ENCODE peak calls at places on chromosome 1, in eight cellular contexts. One of them, this sample, is unnamed.

GRCh38 chr1:44828003-44828651 is 14.9 kb downstream of the PTCH2 start:
- DNase-seq in astrocyte of the spinal cord: no peak
- DNase-seq in foreskin fibroblast: no peak
- DNase-seq in cardiac muscle cell: no peak
- DNase-seq in tibial artery: no peak
- DNase-seq in thyroid gland: no peak
- DNase-seq in PC-3: no peak
- DNase-seq in left ventricle myocardium inferior: no peak
- DNase-seq in this sample: no peak

GRCh38 chr1:33001282-33001681 is 35.4 kb downstream of the AK2 start:
- DNase-seq in astrocyte of the spinal cord: no peak
- DNase-seq in foreskin fibroblast: no peak
- DNase-seq in cardiac muscle cell: no peak
- DNase-seq in tibial artery: peak
- DNase-seq in thyroid gland: peak
- DNase-seq in PC-3: peak
- DNase-seq in left ventricle myocardium inferior: no peak
- DNase-seq in this sample: no peak

GRCh38 chr1:36128126-36128904 is 3.3 kb upstream of the COL8A2 start:
- DNase-seq in astrocyte of the spinal cord: peak
- DNase-seq in foreskin fibroblast: no peak
- DNase-seq in cardiac muscle cell: peak
- DNase-seq in tibial artery: no peak
- DNase-seq in thyroid gland: no peak
- DNase-seq in PC-3: no peak
- DNase-seq in left ventricle myocardium inferior: no peak
- DNase-seq in this sample: no peak

GRCh38 chr1:227191607-227192006 is 126.7 kb downstream of the CDC42BPA start:
- DNase-seq in astrocyte of the spinal cord: no peak
- DNase-seq in foreskin fibroblast: no peak
- DNase-seq in cardiac muscle cell: no peak
- DNase-seq in tibial artery: no peak
- DNase-seq in thyroid gland: no peak
- DNase-seq in PC-3: no peak
- DNase-seq in left ventricle myocardium inferior: no peak
- DNase-seq in this sample: no peak

GRCh38 chr1:2192031-2192995 is 2.3 kb downstream of the FAAP20 start:
- DNase-seq in astrocyte of the spinal cord: peak
- DNase-seq in foreskin fibroblast: peak
- DNase-seq in cardiac muscle cell: peak
- DNase-seq in tibial artery: no peak
- DNase-seq in thyroid gland: peak
- DNase-seq in PC-3: no peak
- DNase-seq in left ventricle myocardium inferior: no peak
- DNase-seq in this sample: no peak

GRCh38 chr1:36511804-36512798 is 29.4 kb upstream of the CSF3R start:
- DNase-seq in astrocyte of the spinal cord: no peak
- DNase-seq in foreskin fibroblast: peak
- DNase-seq in cardiac muscle cell: no peak
- DNase-seq in tibial artery: no peak
- DNase-seq in thyroid gland: no peak
- DNase-seq in PC-3: no peak
- DNase-seq in left ventricle myocardium inferior: no peak
- DNase-seq in this sample: no peak

GRCh38 chr1:215276582-215276981 is 194.0 kb downstream of the KCNK2 start:
- DNase-seq in astrocyte of the spinal cord: no peak
- DNase-seq in foreskin fibroblast: no peak
- DNase-seq in cardiac muscle cell: no peak
- DNase-seq in tibial artery: no peak
- DNase-seq in thyroid gland: no peak
- DNase-seq in PC-3: no peak
- DNase-seq in left ventricle myocardium inferior: no peak
- DNase-seq in this sample: no peak

GRCh38 chr1:17520041-17520440 is 19.5 kb upstream of the ARHGEF10L start:
- DNase-seq in astrocyte of the spinal cord: no peak
- DNase-seq in foreskin fibroblast: no peak
- DNase-seq in cardiac muscle cell: no peak
- DNase-seq in tibial artery: no peak
- DNase-seq in thyroid gland: no peak
- DNase-seq in PC-3: peak
- DNase-seq in left ventricle myocardium inferior: no peak
- DNase-seq in this sample: no peak

GRCh38 chr1:24898152-24898908 is 31.7 kb downstream of the RUNX3 start:
- DNase-seq in astrocyte of the spinal cord: peak
- DNase-seq in foreskin fibroblast: no peak
- DNase-seq in cardiac muscle cell: peak
- DNase-seq in tibial artery: peak
- DNase-seq in thyroid gland: peak
- DNase-seq in PC-3: peak
- DNase-seq in left ventricle myocardium inferior: no peak
- DNase-seq in this sample: peak

GRCh38 chr1:77991638-77992037 is 12.8 kb upstream of the FUBP1 start:
- DNase-seq in astrocyte of the spinal cord: no peak
- DNase-seq in foreskin fibroblast: no peak
- DNase-seq in cardiac muscle cell: no peak
- DNase-seq in tibial artery: no peak
- DNase-seq in thyroid gland: no peak
- DNase-seq in PC-3: peak
- DNase-seq in left ventricle myocardium inferior: no peak
- DNase-seq in this sample: no peak

GRCh38 chr1:20719261-20719660 is 1.5 kb upstream of the KIF17 start:
- DNase-seq in astrocyte of the spinal cord: no peak
- DNase-seq in foreskin fibroblast: no peak
- DNase-seq in cardiac muscle cell: no peak
- DNase-seq in tibial artery: peak
- DNase-seq in thyroid gland: no peak
- DNase-seq in PC-3: no peak
- DNase-seq in left ventricle myocardium inferior: no peak
- DNase-seq in this sample: peak

GRCh38 chr1:15799004-15799867 is 8.2 kb downstream of the UQCRHL start:
- DNase-seq in astrocyte of the spinal cord: peak
- DNase-seq in foreskin fibroblast: peak
- DNase-seq in cardiac muscle cell: peak
- DNase-seq in tibial artery: peak
- DNase-seq in thyroid gland: peak
- DNase-seq in PC-3: peak
- DNase-seq in left ventricle myocardium inferior: peak
- DNase-seq in this sample: peak

GRCh38 chr1:226062558-226063361 is at the start of gene H3-3A:
- DNase-seq in astrocyte of the spinal cord: peak
- DNase-seq in foreskin fibroblast: peak
- DNase-seq in cardiac muscle cell: peak
- DNase-seq in tibial artery: peak
- DNase-seq in thyroid gland: peak
- DNase-seq in PC-3: peak
- DNase-seq in left ventricle myocardium inferior: peak
- DNase-seq in this sample: peak

GRCh38 chr1:223620297-223620900 is 45.1 kb downstream of the CAPN8 start:
- DNase-seq in astrocyte of the spinal cord: no peak
- DNase-seq in foreskin fibroblast: no peak
- DNase-seq in cardiac muscle cell: no peak
- DNase-seq in tibial artery: peak
- DNase-seq in thyroid gland: no peak
- DNase-seq in PC-3: no peak
- DNase-seq in left ventricle myocardium inferior: no peak
- DNase-seq in this sample: no peak

GRCh38 chr1:17090844-17091243 is 28.4 kb downstream of the PADI2 start:
- DNase-seq in astrocyte of the spinal cord: no peak
- DNase-seq in foreskin fibroblast: no peak
- DNase-seq in cardiac muscle cell: peak
- DNase-seq in tibial artery: no peak
- DNase-seq in thyroid gland: no peak
- DNase-seq in PC-3: no peak
- DNase-seq in left ventricle myocardium inferior: no peak
- DNase-seq in this sample: no peak

DNA sequence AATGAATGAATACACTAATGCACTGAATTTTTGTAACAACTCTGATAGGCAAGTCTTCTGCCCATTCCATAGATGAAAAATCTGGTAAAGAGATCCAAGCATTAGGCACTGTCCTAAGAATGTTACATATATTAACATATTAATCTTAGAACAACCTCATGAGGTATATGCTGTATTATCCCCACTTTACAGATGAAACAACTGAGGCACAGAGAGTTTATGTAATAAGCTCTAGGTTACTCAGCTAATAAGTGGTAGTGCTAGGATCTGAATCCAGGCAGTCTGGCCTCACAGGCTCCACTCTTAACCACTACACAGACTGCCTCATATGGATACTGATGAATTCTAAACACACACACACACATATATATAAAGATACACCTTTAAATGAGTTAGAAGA is 52.8 kb downstream of the TRAF5 start:
- DNase-seq in astrocyte of the spinal cord: no peak
- DNase-seq in foreskin fibroblast: no peak
- DNase-seq in cardiac muscle cell: no peak
- DNase-seq in tibial artery: no peak
- DNase-seq in thyroid gland: no peak
- DNase-seq in PC-3: no peak
- DNase-seq in left ventricle myocardium inferior: no peak
- DNase-seq in this sample: no peak
- TF ChIP-seq CTCF in astrocyte of the spinal cord: no peak
- TF ChIP-seq CTCF in foreskin fibroblast: no peak
- TF ChIP-seq CTCF in cardiac muscle cell: no peak
- TF ChIP-seq CTCF in tibial artery: no peak
- TF ChIP-seq CTCF in thyroid gland: no peak
- TF ChIP-seq CTCF in PC-3: no peak
- TF ChIP-seq CTCF in left ventricle myocardium inferior: no peak
- TF ChIP-seq CTCF in this sample: no peak

GRCh38 chr1:79380078-79380477 is 373.5 kb upstream of the ADGRL4 start:
- DNase-seq in astrocyte of the spinal cord: no peak
- DNase-seq in foreskin fibroblast: no peak
- DNase-seq in cardiac muscle cell: no peak
- DNase-seq in tibial artery: no peak
- DNase-seq in thyroid gland: no peak
- DNase-seq in PC-3: no peak
- DNase-seq in left ventricle myocardium inferior: no peak
- DNase-seq in this sample: no peak
- TF ChIP-seq CTCF in astrocyte of the spinal cord: no peak
- TF ChIP-seq CTCF in foreskin fibroblast: no peak
- TF ChIP-seq CTCF in cardiac muscle cell: no peak
- TF ChIP-seq CTCF in tibial artery: no peak
- TF ChIP-seq CTCF in thyroid gland: no peak
- TF ChIP-seq CTCF in PC-3: peak
- TF ChIP-seq CTCF in left ventricle myocardium inferior: no peak
- TF ChIP-seq CTCF in this sample: no peak

DNA sequence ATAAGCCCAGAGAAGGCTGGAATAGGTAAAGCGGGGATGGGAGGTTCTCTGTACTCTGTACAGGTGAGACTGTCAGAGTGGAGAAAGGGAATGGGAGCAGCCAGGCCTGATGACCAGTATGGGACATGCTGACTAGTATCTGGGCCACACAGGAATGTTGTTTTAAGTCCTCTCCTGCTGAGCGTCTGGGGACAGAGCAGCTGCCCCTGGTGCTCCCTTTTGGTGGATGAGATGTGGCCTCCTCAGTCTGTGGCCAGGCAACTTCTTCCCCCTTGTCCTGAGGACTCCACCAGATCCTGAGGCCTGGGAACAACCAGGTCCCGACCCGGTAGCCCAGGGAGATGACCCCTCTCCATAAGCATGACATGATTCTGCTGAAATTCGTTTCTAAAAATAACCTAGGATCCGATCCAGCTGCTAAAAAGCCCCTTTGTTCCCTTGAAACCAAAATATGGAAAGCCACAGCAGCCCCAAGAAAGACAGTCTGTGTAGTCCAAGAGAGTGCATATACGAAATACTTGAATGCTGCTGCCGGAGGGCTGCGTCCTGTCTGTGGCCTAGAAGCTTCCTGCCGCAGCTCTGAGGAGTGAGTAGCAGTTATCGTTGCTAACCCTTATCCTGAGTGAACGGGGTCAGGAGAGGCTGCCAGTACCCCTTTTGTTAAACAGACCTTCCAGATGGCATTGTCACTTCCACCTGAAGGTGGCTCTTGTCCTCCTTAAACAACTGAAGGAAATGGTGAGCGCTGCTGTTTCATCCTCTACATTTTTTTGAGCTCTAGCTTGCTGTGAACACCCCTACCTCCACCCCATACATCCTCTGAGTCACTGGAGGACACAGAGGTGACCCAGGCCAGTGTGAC is 47.1 kb downstream of the ATP2B4 start:
- DNase-seq in astrocyte of the spinal cord: peak
- DNase-seq in foreskin fibroblast: peak
- DNase-seq in cardiac muscle cell: peak
- DNase-seq in tibial artery: peak
- DNase-seq in thyroid gland: peak
- DNase-seq in PC-3: peak
- DNase-seq in left ventricle myocardium inferior: peak
- DNase-seq in this sample: no peak
- TF ChIP-seq CTCF in astrocyte of the spinal cord: peak
- TF ChIP-seq CTCF in foreskin fibroblast: peak
- TF ChIP-seq CTCF in cardiac muscle cell: no peak
- TF ChIP-seq CTCF in tibial artery: no peak
- TF ChIP-seq CTCF in thyroid gland: no peak
- TF ChIP-seq CTCF in PC-3: peak
- TF ChIP-seq CTCF in left ventricle myocardium inferior: peak
- TF ChIP-seq CTCF in this sample: no peak

GRCh38 chr1:26996024-26996423 is 2.5 kb downstream of the TRNP1 start:
- DNase-seq in astrocyte of the spinal cord: no peak
- DNase-seq in foreskin fibroblast: peak
- DNase-seq in cardiac muscle cell: peak
- DNase-seq in tibial artery: no peak
- DNase-seq in thyroid gland: no peak
- DNase-seq in PC-3: peak
- DNase-seq in left ventricle myocardium inferior: no peak
- DNase-seq in this sample: no peak

GRCh38 chr1:26994020-26994745 is 691 bp downstream of the TRNP1 start:
- DNase-seq in astrocyte of the spinal cord: no peak
- DNase-seq in foreskin fibroblast: no peak
- DNase-seq in cardiac muscle cell: no peak
- DNase-seq in tibial artery: no peak
- DNase-seq in thyroid gland: peak
- DNase-seq in PC-3: no peak
- DNase-seq in left ventricle myocardium inferior: peak
- DNase-seq in this sample: no peak

GRCh38 chr1:26996665-26997064 is 3.2 kb downstream of the TRNP1 start:
- DNase-seq in astrocyte of the spinal cord: no peak
- DNase-seq in foreskin fibroblast: no peak
- DNase-seq in cardiac muscle cell: no peak
- DNase-seq in tibial artery: no peak
- DNase-seq in thyroid gland: no peak
- DNase-seq in PC-3: no peak
- DNase-seq in left ventricle myocardium inferior: no peak
- DNase-seq in this sample: no peak

GRCh38 chr1:26993237-26994019 is at the start of gene TRNP1:
- DNase-seq in astrocyte of the spinal cord: peak
- DNase-seq in foreskin fibroblast: peak
- DNase-seq in cardiac muscle cell: peak
- DNase-seq in tibial artery: peak
- DNase-seq in thyroid gland: peak
- DNase-seq in PC-3: peak
- DNase-seq in left ventricle myocardium inferior: peak
- DNase-seq in this sample: peak

GRCh38 chr1:26994772-26995625 is 1.5 kb downstream of the TRNP1 start:
- DNase-seq in astrocyte of the spinal cord: no peak
- DNase-seq in foreskin fibroblast: no peak
- DNase-seq in cardiac muscle cell: no peak
- DNase-seq in tibial artery: no peak
- DNase-seq in thyroid gland: no peak
- DNase-seq in PC-3: peak
- DNase-seq in left ventricle myocardium inferior: no peak
- DNase-seq in this sample: no peak
- TF ChIP-seq CTCF in astrocyte of the spinal cord: no peak
- TF ChIP-seq CTCF in foreskin fibroblast: no peak
- TF ChIP-seq CTCF in cardiac muscle cell: no peak
- TF ChIP-seq CTCF in tibial artery: no peak
- TF ChIP-seq CTCF in thyroid gland: no peak
- TF ChIP-seq CTCF in PC-3: no peak
- TF ChIP-seq CTCF in left ventricle myocardium inferior: no peak
- TF ChIP-seq CTCF in this sample: no peak

GRCh38 chr1:4931486-4931885 is 277.1 kb downstream of the AJAP1 start:
- DNase-seq in astrocyte of the spinal cord: no peak
- DNase-seq in foreskin fibroblast: no peak
- DNase-seq in cardiac muscle cell: no peak
- DNase-seq in tibial artery: no peak
- DNase-seq in thyroid gland: no peak
- DNase-seq in PC-3: peak
- DNase-seq in left ventricle myocardium inferior: no peak
- DNase-seq in this sample: no peak
- TF ChIP-seq CTCF in astrocyte of the spinal cord: no peak
- TF ChIP-seq CTCF in foreskin fibroblast: no peak
- TF ChIP-seq CTCF in cardiac muscle cell: no peak
- TF ChIP-seq CTCF in tibial artery: no peak
- TF ChIP-seq CTCF in thyroid gland: no peak
- TF ChIP-seq CTCF in PC-3: no peak
- TF ChIP-seq CTCF in left ventricle myocardium inferior: no peak
- TF ChIP-seq CTCF in this sample: no peak

This sample was measured in activated B cell treated with CpG ODN at 0.5 μM for 24 hours.